ENCODE peak calls at places on chromosomes 4 and X, in ten cellular contexts. R is HepG2, Y is HCT116, I is endothelial cell of umbilical vein, L is breast epithelium, K is transverse colon, O is spleen, F is stomach, M is GM12891, G is sigmoid colon. V is an unnamed sample.

GRCh38 chr4:48673537-48673936 is 106.5 kb downstream of the FRYL start:
- DNase-seq in R (no peak), Y (no peak), I (no peak), L (no peak), K (no peak), O (no peak), F (no peak), M (no peak), G (no peak), V (no peak)

GRCh38 chrX:29535212-29536162 is 679.9 kb upstream of the MAGEB2 start:
- DNase-seq in R (no peak), Y (no peak), I (peak; percentile 55), L (no peak), K (no peak), O (no peak), F (no peak), M (no peak), G (no peak), V (no peak)

GRCh38 chr4:129998436-129999150 is 902.6 kb downstream of the C4orf33 start:
- DNase-seq in R (no peak), Y (no peak), I (no peak), L (no peak), K (no peak), O (peak; percentile 57), F (no peak), M (no peak), G (no peak), V (no peak)

GRCh38 chr4:23904639-23905061 is 14.8 kb upstream of the PPARGC1A start:
- DNase-seq in R (no peak), Y (no peak), I (no peak), L (no peak), K (no peak), O (no peak), F (no peak), M (no peak), G (no peak), V (peak; percentile 72)

GRCh38 chr4:126888968-126889367 is 743.8 kb upstream of the INTU start:
- DNase-seq in R (no peak), Y (no peak), I (no peak), L (no peak), K (no peak), O (no peak), F (no peak), M (no peak), G (no peak), V (no peak)

GRCh38 chr4:138952405-138952804 is 63.2 kb upstream of the NOCT start:
- DNase-seq in R (no peak), Y (no peak), I (no peak), L (no peak), K (no peak), O (no peak), F (no peak), M (no peak), G (no peak), V (no peak)

GRCh38 chrX:46601283-46601682 is 27.7 kb downstream of the CHST7 start:
- DNase-seq in R (no peak), Y (no peak), I (no peak), L (no peak), K (no peak), O (no peak), F (no peak), M (no peak), G (no peak), V (no peak)

GRCh38 chr4:150217192-150217591 is 138.9 kb downstream of the DCLK2 start:
- DNase-seq in R (peak; percentile 16), Y (no peak), I (peak; percentile 45), L (no peak), K (no peak), O (no peak), F (no peak), M (no peak), G (no peak), V (no peak)

GRCh38 chr4:182062936-182063335 is 180.3 kb upstream of the TENM3 start:
- DNase-seq in R (no peak), Y (no peak), I (no peak), L (no peak), K (no peak), O (no peak), F (no peak), M (no peak), G (no peak), V (no peak)

GRCh38 chrX:79524642-79525041 is 157.5 kb upstream of the ITM2A start:
- DNase-seq in R (no peak), Y (no peak), I (no peak), L (no peak), K (no peak), O (no peak), F (no peak), M (no peak), G (no peak), V (no peak)

GRCh38 chr4:98509641-98510170 is 148.7 kb downstream of the TSPAN5 start:
- DNase-seq in R (no peak), Y (no peak), I (no peak), L (no peak), K (no peak), O (no peak), F (no peak), M (no peak), G (no peak), V (no peak)

GRCh38 chrX:75181721-75182120 is 25.6 kb upstream of the ABCB7 start:
- DNase-seq in R (no peak), Y (no peak), I (no peak), L (no peak), K (no peak), O (no peak), F (no peak), M (no peak), G (no peak), V (no peak)

GRCh38 chr4:126354784-126355183 is 1040.0 kb downstream of the FAT4 start:
- DNase-seq in R (no peak), Y (no peak), I (no peak), L (no peak), K (no peak), O (no peak), F (no peak), M (no peak), G (no peak), V (no peak)

GRCh38 chr4:4680243-4680642 is 138.4 kb upstream of the STX18 start:
- DNase-seq in R (no peak), Y (no peak), I (no peak), L (no peak), K (no peak), O (no peak), F (no peak), M (no peak), G (no peak), V (no peak)

GRCh38 chr4:185112104-185112503 is 31.0 kb upstream of the SLC25A4 start:
- DNase-seq in R (peak; percentile 31), Y (peak; percentile 97), I (peak; percentile 95), L (no peak), K (no peak), O (no peak), F (peak; percentile 58), M (no peak), G (no peak), V (no peak)

GRCh38 chr4:33628296-33628695 is 2616.0 kb downstream of the ARAP2 start:
- DNase-seq in R (no peak), Y (no peak), I (no peak), L (no peak), K (no peak), O (no peak), F (no peak), M (no peak), G (no peak), V (no peak)

GRCh38 chrX:46757593-46757992 is 1.3 kb downstream of the SLC9A7 start:
- DNase-seq in R (no peak), Y (no peak), I (peak; percentile 28), L (no peak), K (no peak), O (no peak), F (no peak), M (no peak), G (no peak), V (no peak)

GRCh38 chrX:136205882-136206281 is 45.3 kb downstream of the MAP7D3 start:
- DNase-seq in R (no peak), Y (no peak), I (no peak), L (no peak), K (no peak), O (no peak), F (no peak), M (no peak), G (peak; percentile 71), V (no peak)

GRCh38 chrX:154458116-154458953 is at the start of gene PLXNA3:
- DNase-seq in R (no peak), Y (no peak), I (no peak), L (no peak), K (peak; percentile 53), O (peak; percentile 87), F (peak; percentile 39), M (peak; percentile 71), G (no peak), V (no peak)

GRCh38 chr4:165580379-165580905 is 201.6 kb downstream of the CPE start:
- DNase-seq in R (no peak), Y (peak; percentile 43), I (peak; percentile 85), L (no peak), K (no peak), O (no peak), F (no peak), M (no peak), G (no peak), V (no peak)

GRCh38 chr4:25861951-25862410 is 807 bp downstream of the SEL1L3 start:
- DNase-seq in R (no peak), Y (no peak), I (no peak), L (no peak), K (peak; percentile 27), O (no peak), F (no peak), M (no peak), G (no peak), V (peak; percentile 15)
- TF ChIP-seq POLR2A in R (no peak), Y (no peak), I (no peak), L (no peak), K (no peak), O (no peak), F (no peak), M (no peak), G (no peak), V (no peak)

GRCh38 chr4:170775851-170776250 is 686.1 kb upstream of the AADAT start:
- DNase-seq in R (no peak), Y (no peak), I (no peak), L (no peak), K (no peak), O (peak; percentile 50), F (no peak), M (no peak), G (no peak), V (no peak)
- TF ChIP-seq POLR2AphosphoS5 in R (no peak), Y (no peak), I (no peak), L (no peak), K (no peak), O (no peak), F (no peak), M (no peak), G (no peak), V (no peak)

GRCh38 chr4:16192631-16193483 is 33.4 kb downstream of the TAPT1 start:
- DNase-seq in R (no peak), Y (no peak), I (peak; percentile 54), L (no peak), K (no peak), O (no peak), F (no peak), M (no peak), G (no peak), V (no peak)
- TF ChIP-seq POLR2A in R (no peak), Y (no peak), I (no peak), L (no peak), K (no peak), O (no peak), F (no peak), M (no peak), G (no peak), V (no peak)

GRCh38 chr4:25563071-25563564 is 92.5 kb upstream of the SLC34A2 start:
- DNase-seq in R (no peak), Y (no peak), I (no peak), L (no peak), K (no peak), O (no peak), F (no peak), M (no peak), G (no peak), V (no peak)
- TF ChIP-seq POLR2AphosphoS5 in R (no peak), Y (no peak), I (no peak), L (no peak), K (no peak), O (no peak), F (no peak), M (no peak), G (no peak), V (no peak)